ENCODE peak calls at places on chromosome 10, in eight cellular contexts. F is A549, X is tibial nerve, R is upper lobe of left lung, K is SK-N-SH, Z is sigmoid colon, N is GM12878, J is transverse colon. U is an unnamed sample.

GRCh38 chr10:30182191-30183075 is 123.0 kb upstream of the JCAD start:
- DNase-seq in F (peak; percentile 80), J (no peak), K (peak; percentile 38), Z (no peak), R (no peak), N (no peak), X (no peak), U (no peak)

GRCh38 chr10:128898133-128898915 is 568.7 kb upstream of the MGMT start:
- DNase-seq in Z (no peak), N (no peak), X (no peak), R (no peak), F (no peak), K (no peak), J (no peak), U (no peak)

GRCh38 chr10:117363027-117363426 is 12.2 kb downstream of the PDZD8 start:
- DNase-seq in R (no peak), J (no peak), X (no peak), F (no peak), N (no peak), K (no peak), Z (no peak), U (no peak)

GRCh38 chr10:12006671-12007070 is 35.9 kb downstream of the UPF2 start:
- DNase-seq in X (no peak), F (no peak), R (no peak), J (no peak), K (no peak), N (no peak), Z (no peak), U (no peak)

GRCh38 chr10:308572-309085 is 173.4 kb downstream of the ZMYND11 start:
- DNase-seq in K (no peak), R (no peak), N (no peak), J (peak; percentile 20), X (no peak), F (no peak), Z (peak; percentile 54), U (no peak)

GRCh38 chr10:104367856-104368255 is 14.2 kb downstream of the CFAP58 start:
- DNase-seq in K (no peak), X (no peak), R (no peak), N (no peak), J (no peak), Z (no peak), F (no peak), U (no peak)

GRCh38 chr10:4781955-4782354 is 44.1 kb upstream of the AKR1E2 start:
- DNase-seq in N (no peak), J (no peak), Z (no peak), R (no peak), F (no peak), K (no peak), X (no peak), U (no peak)

GRCh38 chr10:51699145-51699474 is 285 bp downstream of the CSTF2T start:
- DNase-seq in J (no peak), X (no peak), R (no peak), F (no peak), K (no peak), Z (no peak), N (no peak), U (no peak)

GRCh38 chr10:102652170-102652926 is 8.1 kb downstream of the TRIM8 start:
- DNase-seq in R (no peak), X (no peak), Z (no peak), J (no peak), K (no peak), F (no peak), N (peak; percentile 75), U (no peak)

GRCh38 chr10:97327348-97328294 is 6.9 kb downstream of the FRAT2 start:
- DNase-seq in R (peak; percentile 48), F (peak; percentile 83), J (no peak), X (no peak), Z (no peak), K (no peak), N (no peak), U (no peak)

GRCh38 chr10:18527692-18528091 is 123.7 kb downstream of the NSUN6 start:
- DNase-seq in R (no peak), K (no peak), X (no peak), Z (no peak), F (no peak), J (no peak), N (no peak), U (no peak)

GRCh38 chr10:93784059-93784458 is 26.3 kb downstream of the LGI1 start:
- DNase-seq in K (no peak), Z (no peak), N (no peak), R (no peak), J (no peak), X (no peak), F (no peak), U (no peak)
- TF ChIP-seq CTCF in K (no peak), Z (no peak), N (peak; percentile 25), R (no peak), J (no peak), X (no peak), F (no peak), U (no peak)

GRCh38 chr10:123870260-123870659 is 21.3 kb downstream of the CPXM2 start:
- DNase-seq in N (no peak), Z (no peak), R (no peak), F (no peak), K (no peak), X (no peak), J (no peak), U (no peak)
- TF ChIP-seq EP300 in N (no peak), Z (no peak), R (no peak), F (no peak), K (no peak), X (no peak), J (no peak), U (no peak)

GRCh38 chr10:38050212-38050611 is 39.7 kb downstream of the ZNF33A start:
- DNase-seq in K (no peak), J (no peak), X (no peak), R (no peak), Z (no peak), F (no peak), N (no peak), U (no peak)

GRCh38 chr10:38054361-38054797 is 39.8 kb upstream of the ZNF37A start:
- DNase-seq in J (no peak), F (no peak), X (no peak), K (no peak), N (no peak), R (no peak), Z (no peak), U (no peak)
- H3K9me3 ChIP-seq in J (peaks cover 61% of the 10 kb centered on the region), F (peaks cover 90% of the 10 kb centered on the region), X (no peaks in the 10 kb centered on the region), K (peaks cover 26% of the 10 kb centered on the region), N (peaks cover 39% of the 10 kb centered on the region), R (peaks cover 62% of the 10 kb centered on the region), Z (peaks cover 27% of the 10 kb centered on the region), U (peaks cover 28% of the 10 kb centered on the region)

DNA sequence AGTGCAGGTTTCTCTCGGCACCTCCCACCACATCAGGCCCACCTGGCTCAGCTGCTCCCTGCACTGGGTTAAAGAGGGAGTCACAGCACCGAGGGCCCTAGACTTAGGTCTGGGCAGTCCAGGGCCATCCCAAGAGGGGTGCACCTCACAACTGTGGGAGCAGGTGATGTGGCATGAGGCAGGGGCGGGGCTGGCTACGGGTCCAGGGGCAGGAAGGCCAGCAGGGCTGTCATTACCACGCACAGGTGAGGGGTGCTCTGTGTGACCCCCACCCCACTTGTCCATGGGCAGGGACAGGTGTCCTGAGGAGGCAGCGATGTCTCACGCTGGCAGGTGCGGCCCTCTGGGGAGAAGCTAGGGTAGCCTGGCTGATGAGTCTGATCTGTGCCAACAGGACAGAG is 40.5 kb upstream of the DPYSL4 start:
- DNase-seq in N (no peak), J (no peak), X (no peak), R (no peak), K (no peak), Z (no peak), F (no peak), U (no peak)
- TF ChIP-seq CTCF in N (no peak), J (no peak), X (no peak), R (no peak), K (no peak), Z (no peak), F (no peak), U (no peak)

GRCh38 chr10:43964486-43964885 is 315.8 kb upstream of the ZNF32 start:
- DNase-seq in J (no peak), K (no peak), R (no peak), N (no peak), X (no peak), Z (no peak), F (no peak), U (no peak)

GRCh38 chr10:43965033-43965917 is 316.6 kb upstream of the ZNF32 start:
- DNase-seq in K (no peak), Z (no peak), J (no peak), N (peak; percentile 74), F (no peak), R (no peak), X (no peak), U (no peak)

GRCh38 chr10:43962346-43963191 is 313.9 kb upstream of the ZNF32 start:
- DNase-seq in N (no peak), K (no peak), F (no peak), X (no peak), J (no peak), Z (no peak), R (no peak), U (no peak)

GRCh38 chr10:43963379-43963778 is 314.7 kb upstream of the ZNF32 start:
- DNase-seq in Z (no peak), J (no peak), F (no peak), X (no peak), R (no peak), K (no peak), N (no peak), U (no peak)

DNA sequence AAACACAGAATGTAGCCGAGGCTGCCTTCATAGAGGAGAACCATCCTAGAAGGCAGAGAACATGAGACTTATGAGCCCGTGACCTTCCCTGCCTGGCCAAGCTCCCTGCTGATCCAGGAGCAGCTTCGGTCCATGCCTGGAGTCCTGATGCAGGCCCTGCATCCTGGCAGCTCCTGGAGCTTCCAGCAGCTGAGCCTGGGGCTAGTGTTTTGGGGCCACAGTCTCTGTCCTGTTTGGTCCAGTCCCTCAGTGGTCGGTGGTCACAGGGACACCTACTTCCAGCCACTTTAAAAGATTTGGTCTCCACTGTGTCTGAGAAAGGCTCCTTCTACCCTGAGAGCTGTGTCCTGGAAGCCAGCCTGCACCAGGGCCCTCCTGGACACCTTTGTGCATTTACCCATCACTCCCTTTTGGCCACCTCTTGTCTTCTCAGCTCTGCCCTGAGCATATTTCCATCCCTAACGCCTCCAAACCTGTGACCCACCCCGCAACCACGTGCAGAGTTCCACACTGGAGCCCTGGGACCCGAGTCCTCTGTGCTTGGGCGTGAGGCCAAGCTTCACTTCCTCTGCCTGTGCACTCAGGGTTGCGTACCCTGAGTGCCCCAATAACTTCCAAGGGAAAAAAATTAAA is 315.2 kb upstream of the ZNF32 start:
- DNase-seq in X (no peak), Z (no peak), N (no peak), F (no peak), J (no peak), R (no peak), K (no peak), U (no peak)
- TF ChIP-seq EP300 in X (no peak), Z (no peak), N (no peak), F (no peak), J (no peak), R (no peak), K (no peak), U (no peak)